ENCODE peak calls at places on chromosomes 4 and X, in nine cellular contexts. E is A549, H is HL-60, K is Panc1, I is GM23338, L is HCT116, Q is GM12878, F is K562, R is HepG2. O is an unnamed sample.

GRCh38 chr4:127518022-127518421 is 114.7 kb upstream of the INTU start:
- DNase-seq in E (no peak), H (no peak), K (no peak), I (peak), L (no peak), Q (no peak), F (no peak), R (no peak), O (no peak)

GRCh38 chrX:153216926-153217325 is 37.8 kb downstream of the MAGEA1 start:
- DNase-seq in E (no peak), H (no peak), K (no peak), I (no peak), L (no peak), Q (no peak), F (no peak), R (no peak), O (no peak)

GRCh38 chrX:104419211-104419610 is 146.8 kb upstream of the IL1RAPL2 start:
- DNase-seq in E (no peak), H (no peak), K (no peak), I (no peak), L (no peak), Q (no peak), F (no peak), R (no peak), O (no peak)

GRCh38 chrX:69361286-69361926 is 142.7 kb upstream of the NALF2 start:
- DNase-seq in E (no peak), H (no peak), K (no peak), I (no peak), L (no peak), Q (no peak), F (no peak), R (no peak), O (peak)

GRCh38 chrX:87140800-87141483 is 376.7 kb upstream of the KLHL4 start:
- DNase-seq in E (no peak), H (no peak), K (no peak), I (no peak), L (no peak), Q (no peak), F (no peak), R (no peak), O (no peak)

GRCh38 chr4:113278324-113278934 is 229.0 kb downstream of the ANK2 start:
- DNase-seq in E (peak), H (peak), K (peak), I (peak), L (peak), Q (peak), F (peak), R (peak), O (peak)

GRCh38 chr4:184740965-184741364 is 7.1 kb upstream of the CENPU start:
- DNase-seq in E (no peak), H (no peak), K (no peak), I (peak), L (no peak), Q (no peak), F (no peak), R (no peak), O (no peak)

GRCh38 chr4:28966982-28967381 is 1753.2 kb upstream of the PCDH7 start:
- DNase-seq in E (no peak), H (no peak), K (peak), I (no peak), L (no peak), Q (no peak), F (no peak), R (no peak), O (no peak)

GRCh38 chr4:18020671-18021469 is 685 bp downstream of the LCORL start:
- DNase-seq in E (peak), H (peak), K (no peak), I (peak), L (peak), Q (peak), F (peak), R (peak), O (peak)

GRCh38 chr4:165208741-165209388 is 1.5 kb downstream of the KLHL2 start:
- DNase-seq in E (no peak), H (no peak), K (no peak), I (no peak), L (no peak), Q (no peak), F (no peak), R (no peak), O (no peak)

GRCh38 chr4:2412885-2413716 is 5.3 kb downstream of the ZFYVE28 start:
- DNase-seq in E (peak), H (peak), K (peak), I (peak), L (peak), Q (peak), F (peak), R (peak), O (peak)

GRCh38 chr4:7938513-7939376 is 916 bp downstream of the AFAP1 start:
- DNase-seq in E (no peak), H (no peak), K (no peak), I (peak), L (no peak), Q (no peak), F (no peak), R (no peak), O (peak)

GRCh38 chr4:5824635-5825034 is 68.3 kb downstream of the CRMP1 start:
- DNase-seq in E (peak), H (no peak), K (no peak), I (peak), L (peak), Q (no peak), F (peak), R (peak), O (peak)

GRCh38 chr4:175419120-175419774 is 392.8 kb downstream of the GPM6A start:
- DNase-seq in E (peak), H (no peak), K (peak), I (no peak), L (peak), Q (no peak), F (no peak), R (peak), O (no peak)

GRCh38 chrX:154409222-154409871 is at the start of gene DNASE1L1:
- DNase-seq in E (peak), H (peak), K (no peak), I (peak), L (no peak), Q (no peak), F (peak), R (peak), O (no peak)

GRCh38 chr4:152363086-152363485 is 172.8 kb downstream of the FBXW7 start:
- DNase-seq in E (no peak), H (no peak), K (no peak), I (no peak), L (no peak), Q (no peak), F (no peak), R (no peak), O (no peak)

GRCh38 chrX:17039826-17040225 is 93.4 kb downstream of the REPS2 start:
- DNase-seq in E (no peak), H (no peak), K (no peak), I (no peak), L (no peak), Q (no peak), F (no peak), R (no peak), O (no peak)

GRCh38 chr4:37662306-37662705 is 23.9 kb downstream of the RELL1 start:
- DNase-seq in E (no peak), H (no peak), K (no peak), I (peak), L (no peak), Q (no peak), F (no peak), R (no peak), O (no peak)

GRCh38 chr4:169070071-169070894 is 60.2 kb upstream of the CBR4 start:
- DNase-seq in E (peak), H (no peak), K (no peak), I (peak), L (peak), Q (no peak), F (no peak), R (peak), O (no peak)

GRCh38 chr4:1851575-1852415 is 4.2 kb downstream of the LETM1 start:
- DNase-seq in E (no peak), H (no peak), K (no peak), I (no peak), L (no peak), Q (no peak), F (no peak), R (no peak), O (no peak)

DNA sequence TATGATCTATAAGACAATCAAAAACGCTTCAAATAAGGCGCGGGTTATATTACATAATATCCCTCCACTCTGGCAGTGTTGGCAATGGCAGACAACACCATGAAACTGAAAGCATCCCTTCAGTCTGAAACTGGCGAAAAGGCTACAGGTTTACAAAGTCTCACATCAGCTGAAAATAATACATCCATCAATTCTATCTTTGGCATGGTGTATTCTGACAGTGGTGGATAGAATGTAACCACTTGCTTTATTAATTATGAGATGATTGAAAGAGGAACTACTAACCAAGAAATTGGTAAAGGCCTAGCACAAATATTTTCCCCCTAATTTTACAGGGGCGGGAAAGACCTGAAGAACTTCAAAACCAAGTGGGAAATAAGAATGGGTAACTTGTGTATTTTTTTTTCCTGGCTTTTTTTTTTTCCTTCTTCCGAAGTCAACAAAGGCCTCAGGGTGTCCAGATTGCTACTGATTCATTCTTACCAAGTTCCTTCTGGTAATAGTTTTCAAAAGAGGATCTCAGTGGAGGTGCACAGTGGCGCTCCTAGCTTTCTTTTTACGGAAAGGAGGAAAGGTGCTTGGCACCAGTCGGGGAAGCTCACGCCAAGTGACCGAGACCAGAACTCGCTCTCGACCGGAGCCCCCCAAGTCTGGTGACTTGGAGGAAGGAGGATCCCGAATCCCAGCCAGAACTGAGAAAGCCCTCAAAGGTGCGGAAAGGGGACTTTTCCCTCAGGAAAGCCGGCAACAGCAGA is 659 bp downstream of the UBA6 start:
- DNase-seq in E (no peak), H (peak), K (no peak), I (no peak), L (no peak), Q (no peak), F (no peak), R (no peak), O (peak)
- TF ChIP-seq REST in E (no peak), H (no peak), K (no peak), I (no peak), L (no peak), Q (no peak), F (no peak), R (no peak), O (no peak)

GRCh38 chr4:149555146-149555545 is 260.5 kb downstream of the IQCM start:
- DNase-seq in E (no peak), H (no peak), K (no peak), I (no peak), L (no peak), Q (no peak), F (no peak), R (no peak), O (no peak)
- TF ChIP-seq REST in E (no peak), H (no peak), K (no peak), I (no peak), L (no peak), Q (no peak), F (no peak), R (no peak), O (no peak)

DNA sequence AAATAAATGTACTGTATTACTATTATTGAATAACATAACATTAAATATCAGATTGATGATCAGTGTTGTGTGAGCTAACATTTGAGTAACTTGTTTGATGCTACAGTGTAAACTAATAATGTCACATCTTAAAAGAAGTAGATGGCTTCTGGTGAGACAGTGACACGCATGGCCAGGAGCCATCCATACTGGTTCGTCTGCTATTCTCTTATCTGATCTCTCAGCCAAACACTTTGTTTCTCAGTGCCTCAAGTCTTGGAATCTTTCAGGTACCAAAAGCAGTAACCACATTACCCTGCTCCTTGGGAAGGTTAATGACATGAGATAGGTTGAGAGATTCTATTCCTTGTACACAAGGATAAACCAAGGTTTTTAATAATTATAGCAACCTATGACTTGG is 198.1 kb upstream of the IGFBP7 start:
- DNase-seq in E (no peak), H (no peak), K (no peak), I (no peak), L (no peak), Q (no peak), F (no peak), R (no peak), O (no peak)
- TF ChIP-seq REST in E (no peak), H (no peak), K (no peak), I (no peak), L (no peak), Q (no peak), F (no peak), R (no peak), O (no peak)

GRCh38 chr4:99801005-99801699 is 15.5 kb upstream of the DAPP1 start:
- DNase-seq in E (no peak), H (no peak), K (no peak), I (no peak), L (no peak), Q (no peak), F (no peak), R (no peak), O (no peak)
- TF ChIP-seq REST in E (no peak), H (no peak), K (no peak), I (no peak), L (no peak), Q (no peak), F (no peak), R (no peak), O (no peak)

GRCh38 chr4:89539797-89540711 is 232.5 kb upstream of the GPRIN3 start:
- DNase-seq in E (no peak), H (no peak), K (no peak), I (no peak), L (no peak), Q (no peak), F (no peak), R (no peak), O (no peak)
- TF ChIP-seq REST in E (no peak), H (peak), K (no peak), I (peak), L (no peak), Q (no peak), F (no peak), R (no peak), O (no peak)

GRCh38 chr4:167102475-167102874 is 131.8 kb downstream of the SPOCK3 start:
- DNase-seq in E (no peak), H (no peak), K (no peak), I (no peak), L (no peak), Q (no peak), F (no peak), R (no peak), O (no peak)
- TF ChIP-seq REST in E (no peak), H (no peak), K (no peak), I (no peak), L (no peak), Q (no peak), F (no peak), R (no peak), O (no peak)

GRCh38 chr4:20391224-20391623 is 139.5 kb downstream of the SLIT2 start:
- DNase-seq in E (no peak), H (no peak), K (no peak), I (no peak), L (no peak), Q (no peak), F (no peak), R (no peak), O (no peak)
- TF ChIP-seq REST in E (no peak), H (no peak), K (no peak), I (no peak), L (no peak), Q (no peak), F (no peak), R (no peak), O (no peak)

O was measured in SK-N-SH.